ENCODE peak calls at places on chromosomes 4 and X, in five cellular contexts. W is H9, Q is mesendoderm, G is H1, R is IMR-90. T is an unnamed sample.
A peak's percentile ranks its signal among the peaks of the same experiment; 100 is the strongest.

GRCh38 chr4:128844931-128845330 is 35.4 kb downstream of the JADE1 start:
- DNase-seq in W (no peak), Q (no peak), G (no peak), R (no peak), T (no peak)

GRCh38 chr4:169492436-169493163 is 119.8 kb downstream of the NEK1 start:
- DNase-seq in W (peak; percentile 47), Q (peak; percentile 60), G (peak; percentile 68), R (peak; percentile 44), T (peak; percentile 52)

GRCh38 chr4:27009539-27009938 is 148.9 kb downstream of the STIM2 start:
- DNase-seq in W (no peak), Q (no peak), G (no peak), R (peak; percentile 84), T (peak; percentile 28)

GRCh38 chr4:41448935-41449334 is 89.0 kb upstream of the LIMCH1 start:
- DNase-seq in W (no peak), Q (no peak), G (no peak), R (no peak), T (peak; percentile 84)

GRCh38 chr4:74217365-74217764 is 59.4 kb downstream of the MTHFD2L start:
- DNase-seq in W (no peak), Q (no peak), G (no peak), R (peak; percentile 50), T (peak; percentile 66)

GRCh38 chrX:135522132-135522530 is 1.7 kb downstream of the INTS6L start:
- DNase-seq in W (no peak), Q (no peak), G (no peak), R (no peak), T (no peak)

GRCh38 chrX:134669378-134670098 is 11.3 kb upstream of the PLAC1 start:
- DNase-seq in W (no peak), Q (peak; percentile 60), G (no peak), R (peak; percentile 93), T (peak; percentile 94)

GRCh38 chr4:171629737-171630136 is 183.5 kb upstream of the GALNTL6 start:
- DNase-seq in W (peak; percentile 83), Q (peak; percentile 47), G (peak; percentile 54), R (no peak), T (no peak)

GRCh38 chrX:135985974-135986312 is 708 bp downstream of the SLC9A6 start:
- DNase-seq in W (no peak), Q (no peak), G (no peak), R (no peak), T (no peak)

GRCh38 chrX:88586317-88586716 is 160.7 kb upstream of the CPXCR1 start:
- DNase-seq in W (no peak), Q (no peak), G (no peak), R (no peak), T (no peak)

GRCh38 chr4:141430686-141431085 is 205.7 kb upstream of the IL15 start:
- DNase-seq in W (no peak), Q (no peak), G (no peak), R (no peak), T (no peak)

GRCh38 chr4:6008092-6008551 is 10.1 kb downstream of the C4orf50 start:
- DNase-seq in W (peak; percentile 76), Q (peak; percentile 49), G (peak; percentile 67), R (no peak), T (no peak)

GRCh38 chrX:1059576-1060561 is 152.6 kb downstream of the CRLF2 start:
- DNase-seq in W (no peak), Q (no peak), G (no peak), R (no peak), T (no peak)
- H2AK5ac ChIP-seq in W (no peak overlapping the region), Q (no peak overlapping the region), G (no peak overlapping the region), R (no peak overlapping the region), T (no peak overlapping the region)

GRCh38 chr4:31391976-31392375 is 671.8 kb downstream of the PCDH7 start:
- DNase-seq in W (no peak), Q (no peak), G (no peak), R (no peak), T (no peak)
- H4K8ac ChIP-seq in W (no peak overlapping the region), Q (no peak overlapping the region), G (no peak overlapping the region), R (no peak overlapping the region), T (no peak overlapping the region)

GRCh38 chr4:10698172-10698571 is 13.6 kb upstream of the CLNK start:
- DNase-seq in W (no peak), Q (no peak), G (no peak), R (no peak), T (no peak)
- H2AK5ac ChIP-seq in W (no peak overlapping the region), Q (no peak overlapping the region), G (no peak overlapping the region), R (no peak overlapping the region), T (no peak overlapping the region)

GRCh38 chr4:57043304-57044251 is 64.9 kb downstream of the POLR2B start:
- DNase-seq in W (no peak), Q (no peak), G (no peak), R (peak; percentile 54), T (peak; percentile 63)
- H4K8ac ChIP-seq in W (no peak overlapping the region), Q (peak overlapping the region; percentile 65), G (no peak overlapping the region), R (peak overlapping the region; percentile 80), T (peak overlapping the region; percentile 4)

GRCh38 chr4:965048-965765 is 8.2 kb downstream of the DGKQ start:
- DNase-seq in W (no peak), Q (no peak), G (no peak), R (no peak), T (no peak)

GRCh38 chr4:964346-965025 is 8.9 kb downstream of the DGKQ start:
- DNase-seq in W (no peak), Q (no peak), G (no peak), R (no peak), T (no peak)

GRCh38 chr4:962231-963208 is 10.8 kb downstream of the DGKQ start:
- DNase-seq in W (no peak), Q (no peak), G (no peak), R (no peak), T (no peak)

GRCh38 chr4:961651-962230 is 11.6 kb downstream of the DGKQ start:
- DNase-seq in W (no peak), Q (no peak), G (no peak), R (no peak), T (no peak)

DNA sequence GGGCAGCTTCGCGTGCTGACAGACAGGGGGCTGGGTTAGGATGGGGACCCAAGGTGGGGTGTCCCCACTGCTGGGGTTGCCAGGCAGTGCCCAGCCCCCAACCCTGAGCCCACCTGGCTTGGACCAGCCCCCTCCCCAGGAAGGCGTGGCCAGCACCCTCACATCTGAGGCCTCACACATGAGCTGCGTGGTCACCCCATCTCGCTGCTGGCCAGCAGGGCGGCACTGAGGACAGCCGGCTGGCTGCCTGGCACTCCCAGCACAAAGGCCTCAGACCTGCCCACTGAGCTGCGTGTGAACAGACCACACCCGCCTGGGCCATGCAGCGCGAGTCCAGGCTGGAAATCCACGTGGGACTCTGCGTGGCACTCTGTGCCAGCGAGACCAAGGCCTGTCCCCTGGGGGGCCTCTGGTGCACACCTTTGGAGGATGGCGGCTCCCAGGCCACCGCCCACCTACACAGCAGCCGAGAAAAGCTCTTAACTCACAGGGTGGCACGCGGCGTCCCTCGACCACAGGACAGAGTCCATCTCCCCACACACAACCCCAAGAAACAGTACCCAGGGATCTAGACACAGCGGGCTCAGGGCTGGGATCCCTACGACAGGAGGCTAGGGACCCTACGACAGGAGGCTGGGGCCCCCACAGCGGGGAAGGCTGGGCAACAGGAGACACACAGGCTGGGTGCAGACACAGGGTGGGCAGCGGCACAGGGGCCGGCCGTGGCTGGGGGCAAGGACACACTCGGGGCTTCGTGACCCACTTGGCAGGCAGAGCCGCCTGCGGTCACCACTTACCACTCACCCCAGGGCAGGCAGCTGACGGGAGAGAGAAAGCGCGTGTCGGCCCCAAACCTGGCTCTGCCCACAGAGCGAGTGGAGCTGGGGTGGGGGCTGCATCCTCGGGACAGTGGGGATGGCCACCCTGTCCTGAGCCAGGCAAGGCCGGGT is 9.8 kb downstream of the DGKQ start:
- DNase-seq in W (no peak), Q (no peak), G (no peak), R (no peak), T (no peak)
- H2AK5ac ChIP-seq in W (no peak overlapping the region), Q (no peak overlapping the region), G (no peak overlapping the region), R (no peak overlapping the region), T (no peak overlapping the region)